ENCODE peak calls at places on chromosome 20, in six cellular contexts. N, F, E, Z, R and V are unnamed samples.

GRCh38 chr20:21391495-21392298 is 5.6 kb downstream of the NKX2-4 start:
- DNase-seq in Z (no peak), F (no peak), N (no peak), E (peak; percentile 25), R (no peak), V (no peak)

GRCh38 chr20:41177636-41178035 is 40.3 kb downstream of the PLCG1 start:
- DNase-seq in Z (peak; percentile 8), F (peak; percentile 22), R (no peak), E (peak; percentile 19), N (peak; percentile 20), V (peak; percentile 38)

GRCh38 chr20:37160683-37161082 is 18.4 kb upstream of the RPN2 start:
- DNase-seq in R (no peak), E (no peak), F (no peak), Z (no peak), N (no peak), V (no peak)

GRCh38 chr20:53652859-53653520 is 59.4 kb upstream of the ZNF217 start:
- DNase-seq in N (no peak), E (no peak), R (no peak), Z (no peak), F (no peak), V (no peak)

GRCh38 chr20:18683839-18684238 is 96.0 kb downstream of the DTD1 start:
- DNase-seq in E (no peak), F (no peak), R (no peak), N (no peak), Z (no peak), V (no peak)

GRCh38 chr20:33010133-33010504 is 2.6 kb downstream of the BPIFB2 start:
- DNase-seq in F (peak; percentile 49), R (no peak), E (no peak), N (no peak), Z (no peak), V (no peak)

GRCh38 chr20:58699246-58700107 is 6.9 kb downstream of the NPEPL1 start:
- DNase-seq in R (no peak), N (peak; percentile 5), E (no peak), Z (no peak), F (no peak), V (no peak)

GRCh38 chr20:31566332-31566657 is 38.8 kb upstream of the ID1 start:
- DNase-seq in N (no peak), Z (no peak), E (no peak), R (no peak), F (no peak), V (no peak)

GRCh38 chr20:31593221-31594001 is 11.7 kb upstream of the ID1 start:
- DNase-seq in F (peak; percentile 81), N (peak; percentile 94), E (peak; percentile 25), R (peak; percentile 92), Z (peak; percentile 98), V (no peak)

GRCh38 chr20:23231561-23232218 is 118.9 kb upstream of the NXT1 start:
- DNase-seq in F (no peak), E (peak; percentile 27), R (no peak), N (no peak), Z (no peak), V (no peak)

GRCh38 chr20:64041781-64042771 is 6.1 kb downstream of the C20orf204 start:
- DNase-seq in F (no peak), E (peak; percentile 73), R (no peak), Z (no peak), N (no peak), V (no peak)
- TF ChIP-seq POLR2A in F (no peak), E (peak; percentile 21), R (no peak), Z (no peak), N (no peak), V (no peak)

DNA sequence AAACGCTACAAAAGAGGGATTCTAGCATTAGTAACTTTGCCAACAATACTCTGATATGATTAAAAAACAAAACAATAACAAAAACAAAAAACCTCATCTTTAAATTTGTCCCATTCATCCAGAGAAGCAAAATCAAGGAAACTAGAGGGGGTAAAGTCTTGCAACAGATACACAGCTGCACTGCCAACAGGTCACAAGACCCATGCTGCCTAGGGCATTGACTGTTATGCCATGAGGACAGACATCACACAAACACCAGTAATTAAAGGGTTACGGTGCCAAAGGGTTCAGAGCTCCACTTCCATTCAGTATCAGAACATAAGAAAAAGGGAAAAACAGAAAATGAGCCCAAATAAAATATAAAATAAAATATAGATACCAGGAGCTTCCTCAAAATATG is 1.6 kb downstream of the TBC1D20 start:
- DNase-seq in F (no peak), R (peak; percentile 69), E (no peak), Z (no peak), N (no peak), V (no peak)
- H3K4me3 ChIP-seq in F (peak overlapping the region; percentile 86), R (peak overlapping the region; percentile 88), E (peak overlapping the region; percentile 66), Z (no peak overlapping the region), N (no peak overlapping the region), V (no peak overlapping the region)

DNA sequence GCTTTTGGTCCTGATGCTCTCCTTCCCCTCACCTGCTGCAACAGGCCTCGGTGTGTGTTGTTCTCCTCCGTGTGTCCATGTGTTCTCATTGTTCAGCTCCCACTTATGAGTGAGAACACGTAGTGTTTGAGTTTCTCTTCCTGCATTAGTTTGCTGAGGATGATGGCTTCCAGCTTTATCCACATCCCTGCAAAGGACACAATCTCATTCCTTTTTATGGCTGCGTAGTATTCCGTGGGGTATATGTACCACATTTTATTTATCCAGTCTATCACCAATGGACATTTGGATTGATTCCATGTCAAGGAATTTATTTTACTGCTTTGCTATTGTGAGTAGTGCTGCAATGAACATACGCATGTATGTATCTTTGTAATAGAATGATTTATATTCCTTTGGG is 116.9 kb upstream of the SIRPG start:
- DNase-seq in Z (no peak), R (no peak), E (no peak), N (no peak), F (no peak), V (no peak)
- H3K4me1 ChIP-seq in Z (peaks cover 24% of the 10 kb centered on the region), R (no peaks in the 10 kb centered on the region), E (peaks cover 7% of the 10 kb centered on the region), N (peaks cover 13% of the 10 kb centered on the region), F (peaks cover 18% of the 10 kb centered on the region), V (peaks cover 4% of the 10 kb centered on the region)

GRCh38 chr20:45791668-45792512 is at the start of the genes DNTTIP1 and WFDC3:
- DNase-seq in R (peak; percentile 95), F (peak; percentile 92), Z (peak; percentile 80), N (peak; percentile 95), E (peak; percentile 87), V (peak; percentile 94)
- TF ChIP-seq POLR2A in R (peak; percentile 77), F (no peak), Z (peak; percentile 49), N (peak; percentile 89), E (peak; percentile 85), V (peak; percentile 74)